ENCODE peak calls at places on chromosomes 16 and 17, in four cellular contexts. H is HepG2, T is H1, P is GM12878. J is an unnamed sample.
A peak's percentile ranks its signal among the peaks of the same experiment; 100 is the strongest.

GRCh38 chr16:4700997-4701743 is 7.8 kb downstream of the NUDT16L1 start:
- DNase-seq in P (no peak), T (no peak), H (no peak), J (no peak)

GRCh38 chr17:16953347-16953746 is 18.6 kb downstream of the TNFRSF13B start:
- DNase-seq in T (peak; percentile 13), P (no peak), H (no peak), J (no peak)

GRCh38 chr17:45430738-45431530 is 1.7 kb downstream of the ARHGAP27 start:
- DNase-seq in P (no peak), T (peak; percentile 77), H (no peak), J (no peak)

GRCh38 chr16:11354733-11355574 is 9.7 kb downstream of the RMI2 start:
- DNase-seq in T (no peak), H (no peak), P (peak; percentile 79), J (peak; percentile 4)

GRCh38 chr17:78302478-78302877 is 57.4 kb downstream of the SOCS3 start:
- DNase-seq in P (no peak), H (no peak), T (no peak), J (no peak)

GRCh38 chr17:50067996-50068395 is 12.1 kb downstream of the ITGA3 start:
- DNase-seq in P (no peak), H (no peak), T (no peak), J (no peak)

GRCh38 chr16:674968-675883 is at the start of gene RHBDL1:
- DNase-seq in T (peak; percentile 80), H (peak; percentile 26), P (no peak), J (peak; percentile 40)

GRCh38 chr17:50426814-50427787 is 1.1 kb downstream of the ACSF2 start:
- DNase-seq in P (no peak), H (peak; percentile 78), T (peak; percentile 66), J (peak; percentile 69)

GRCh38 chr16:84024854-84025253 is 17.7 kb downstream of the SLC38A8 start:
- DNase-seq in H (no peak), P (no peak), T (no peak), J (no peak)

GRCh38 chr17:7133424-7133823 is 18.8 kb upstream of the ASGR2 start:
- DNase-seq in T (no peak), P (peak; percentile 36), H (peak; percentile 74), J (no peak)

GRCh38 chr16:10182186-10182683 is at the start of gene GRIN2A:
- DNase-seq in H (no peak), T (no peak), P (no peak), J (no peak)

GRCh38 chr16:72188512-72188911 is 16.6 kb upstream of the PMFBP1 start:
- DNase-seq in P (no peak), H (no peak), T (no peak), J (no peak)

GRCh38 chr16:6335072-6335471 is 997.6 kb upstream of the RBFOX1 start:
- DNase-seq in P (no peak), T (peak; percentile 83), H (no peak), J (peak; percentile 38)

GRCh38 chr16:20352615-20353014 is at the start of gene UMOD:
- DNase-seq in P (no peak), H (no peak), T (no peak), J (no peak)

GRCh38 chr17:80716986-80717385 is 172.3 kb downstream of the RPTOR start:
- DNase-seq in H (no peak), P (no peak), T (no peak), J (no peak)

GRCh38 chr17:40432864-40433528 is 10.3 kb upstream of the IGFBP4 start:
- DNase-seq in T (no peak), P (no peak), H (no peak), J (no peak)

GRCh38 chr16:9258423-9259051 is 167.1 kb downstream of the HAPSTR1 start:
- DNase-seq in T (peak; percentile 83), H (peak; percentile 44), P (no peak), J (peak; percentile 39)

GRCh38 chr17:29390856-29391631 is 881 bp downstream of the TAOK1 start:
- DNase-seq in P (no peak), H (peak; percentile 46), T (peak; percentile 78), J (peak; percentile 19)

GRCh38 chr17:73293480-73293911 is 18.3 kb downstream of the CDC42EP4 start:
- DNase-seq in T (no peak), H (no peak), P (no peak), J (no peak)

GRCh38 chr17:42653179-42654124 is 5.6 kb upstream of the TUBG2 start:
- DNase-seq in T (peak; percentile 68), H (no peak), P (no peak), J (peak; percentile 52)
- TF ChIP-seq SP1 in T (no peak), H (no peak), P (no peak), J (no peak)

GRCh38 chr17:38654411-38655398 is 20.1 kb downstream of the EPOP start:
- DNase-seq in H (no peak), P (peak; percentile 64), T (no peak), J (no peak)

GRCh38 chr17:38659415-38659814 is 15.3 kb downstream of the EPOP start:
- DNase-seq in P (no peak), H (peak; percentile 63), T (no peak), J (no peak)

GRCh38 chr17:38657824-38658740 is 16.7 kb downstream of the EPOP start:
- DNase-seq in T (no peak), P (no peak), H (no peak), J (no peak)

GRCh38 chr17:38658741-38659345 is 15.9 kb downstream of the EPOP start:
- DNase-seq in P (no peak), H (no peak), T (no peak), J (no peak)

DNA sequence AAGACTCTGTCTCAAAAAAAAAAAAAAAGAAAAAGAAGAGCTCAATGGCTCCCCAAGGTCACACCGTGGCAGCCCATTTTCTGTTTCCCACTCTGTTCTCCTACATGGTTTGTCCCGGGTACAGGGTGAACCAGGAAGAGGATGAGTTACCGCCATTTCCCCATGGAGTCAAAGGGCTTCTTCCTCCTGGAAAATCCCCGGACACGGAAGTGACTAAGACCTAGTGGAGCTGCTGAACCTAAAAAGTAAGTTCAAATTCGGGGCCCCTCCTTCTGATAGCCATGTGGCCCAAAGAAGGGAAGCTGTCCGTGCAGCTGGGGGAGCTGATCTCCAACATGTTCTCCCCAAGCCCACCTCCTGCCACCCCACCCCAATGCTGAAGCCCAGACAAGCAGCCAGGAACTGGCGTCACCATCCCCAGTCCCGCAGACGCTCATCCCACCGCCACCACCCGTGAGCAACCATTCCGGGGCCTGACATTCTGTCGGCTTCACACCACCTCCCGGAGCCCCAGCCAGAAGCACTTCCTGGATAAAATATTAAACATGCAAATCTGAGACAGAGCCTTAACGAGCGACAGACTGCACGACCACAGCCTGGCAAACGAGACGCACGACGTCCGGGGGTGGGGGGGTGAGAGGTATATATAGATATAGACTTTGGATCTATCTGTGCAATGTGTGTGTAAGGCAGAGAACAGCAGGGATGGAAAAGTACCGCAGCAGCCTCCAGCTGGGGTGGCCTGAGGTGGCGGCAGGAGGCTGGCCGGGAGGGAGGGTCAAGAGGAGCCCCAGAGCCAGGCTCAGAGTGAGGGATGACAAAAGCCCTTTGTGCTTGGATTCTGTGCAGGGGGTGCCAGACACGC is 17.6 kb downstream of the EPOP start:
- DNase-seq in T (no peak), P (no peak), H (peak; percentile 99), J (no peak)
- TF ChIP-seq SUZ12 in T (no peak), P (no peak), H (no peak), J (no peak)

GRCh38 chr16:89268987-89269735 is 51.7 kb downstream of the ZNF778 start:
- DNase-seq in H (no peak), P (no peak), T (no peak), J (no peak)
- TF ChIP-seq SP1 in H (no peak), P (no peak), T (no peak), J (no peak)

DNA sequence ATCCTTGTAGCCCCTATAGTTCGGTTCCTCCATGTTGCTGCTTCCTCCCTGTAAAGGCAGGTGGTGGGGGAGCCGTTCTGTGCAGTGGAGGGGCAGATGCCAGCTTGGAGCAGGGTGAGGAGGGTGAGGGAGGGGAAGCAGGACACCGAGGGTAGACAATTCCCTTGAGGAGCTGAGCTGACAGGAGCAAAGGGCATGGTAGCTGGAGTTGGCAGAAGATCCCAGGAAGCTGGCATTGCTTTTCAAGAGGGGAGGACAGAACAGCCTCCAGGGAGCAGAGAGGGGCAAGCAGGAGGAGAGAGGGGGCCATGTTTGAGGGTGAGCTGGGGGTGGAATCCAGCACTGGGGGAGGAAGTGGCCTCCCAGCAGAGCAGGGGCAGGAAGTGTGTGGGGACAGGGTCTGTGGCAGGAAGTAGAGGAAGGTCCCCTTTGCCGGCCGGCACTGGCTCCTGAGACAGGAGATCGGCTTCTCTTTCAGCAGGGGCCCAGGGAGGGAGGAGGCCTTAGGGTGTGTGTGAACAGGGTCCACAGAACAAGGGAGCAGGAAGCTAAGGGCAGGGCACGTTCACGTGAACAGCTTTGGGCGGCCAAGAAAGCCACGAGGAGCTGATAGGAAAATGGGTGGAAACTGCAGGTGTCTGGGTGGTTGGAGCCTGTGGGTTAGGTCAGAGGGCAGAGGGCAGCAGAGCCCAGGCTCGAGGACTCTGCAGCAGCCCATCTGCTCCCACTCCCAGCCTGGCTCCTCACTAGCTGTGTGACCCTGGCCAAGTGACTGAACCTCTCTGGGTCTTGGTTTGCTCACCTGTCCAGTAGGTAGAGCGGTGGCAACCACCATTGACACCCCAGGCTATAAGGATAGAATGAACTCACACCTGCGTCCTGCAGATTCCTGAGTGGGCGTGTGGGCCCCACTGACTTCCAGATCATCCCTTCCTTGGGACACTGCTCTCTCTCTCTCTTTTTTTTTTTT is 17.5 kb upstream of the SPNS2 start:
- DNase-seq in H (no peak), P (no peak), T (no peak), J (no peak)
- TF ChIP-seq SUZ12 in H (no peak), P (no peak), T (no peak), J (no peak)

GRCh38 chr17:32269377-32269776 is 3.7 kb downstream of the RHBDL3 start:
- DNase-seq in H (no peak), T (no peak), P (no peak), J (no peak)
- TF ChIP-seq SP1 in H (no peak), T (no peak), P (no peak), J (no peak)